ENCODE peak calls at places on chromosomes 11 and 22, in eight cellular contexts. V is NCI-H774; D is Panc1; J is NCI-H460; M is central memory CD4-positive, alpha-beta T cell; I is islet precursor cell; U is NCI-H1694 treated with DMSO at 0.1 percent for 48 hours; R is adrenal gland. B is an unnamed sample.

GRCh38 chr11:74696932-74697687 is 34.1 kb downstream of the CHRDL2 start:
- DNase-seq in V (no peak), D (no peak), J (no peak), M (no peak), I (peak), U (no peak), R (peak), B (no peak)

GRCh38 chr11:130781906-130782305 is 134.4 kb downstream of the SNX19 start:
- DNase-seq in V (no peak), D (no peak), J (no peak), M (no peak), I (no peak), U (no peak), R (peak), B (no peak)

GRCh38 chr11:61972112-61972795 is 4.8 kb upstream of the FTH1 start:
- DNase-seq in V (no peak), D (no peak), J (no peak), M (no peak), I (peak), U (no peak), R (no peak), B (no peak)

GRCh38 chr11:46066335-46066734 is 54.9 kb downstream of the PHF21A start:
- DNase-seq in V (no peak), D (no peak), J (no peak), M (no peak), I (no peak), U (no peak), R (no peak), B (no peak)

GRCh38 chr11:2533642-2534115 is 88.9 kb downstream of the KCNQ1 start:
- DNase-seq in V (no peak), D (peak), J (no peak), M (no peak), I (peak), U (no peak), R (peak), B (peak)

GRCh38 chr11:91984033-91984568 is 240.5 kb upstream of the FAT3 start:
- DNase-seq in V (no peak), D (no peak), J (no peak), M (no peak), I (no peak), U (no peak), R (no peak), B (no peak)

GRCh38 chr22:45246060-45246985 is 5.6 kb upstream of the KIAA0930 start:
- DNase-seq in V (no peak), D (peak), J (peak), M (no peak), I (peak), U (no peak), R (peak), B (no peak)

GRCh38 chr11:59221438-59221837 is 8.7 kb upstream of the MPEG1 start:
- DNase-seq in V (no peak), D (no peak), J (no peak), M (no peak), I (no peak), U (no peak), R (no peak), B (no peak)

GRCh38 chr11:5043385-5043784 is 2.9 kb upstream of the OR52J3 start:
- DNase-seq in V (no peak), D (no peak), J (no peak), M (no peak), I (no peak), U (no peak), R (no peak), B (no peak)

GRCh38 chr22:25120761-25121212 is 78.9 kb upstream of the CRYBB3 start:
- DNase-seq in V (no peak), D (no peak), J (no peak), M (no peak), I (peak), U (no peak), R (peak), B (no peak)

GRCh38 chr11:76824980-76825725 is 35.6 kb upstream of the ACER3 start:
- DNase-seq in V (no peak), D (no peak), J (no peak), M (no peak), I (peak), U (no peak), R (no peak), B (no peak)

GRCh38 chr11:124194696-124195418 is 11.7 kb downstream of the OR10D3 start:
- DNase-seq in V (peak), D (peak), J (peak), M (no peak), I (peak), U (peak), R (peak), B (peak)

GRCh38 chr11:62129610-62130497 is 6.0 kb downstream of the INCENP start:
- DNase-seq in V (no peak), D (no peak), J (no peak), M (no peak), I (peak), U (no peak), R (no peak), B (no peak)

GRCh38 chr11:124762624-124763155 is 600 bp upstream of the ESAM start:
- DNase-seq in V (peak), D (no peak), J (no peak), M (no peak), I (peak), U (no peak), R (no peak), B (no peak)

GRCh38 chr11:72821920-72822799 is 7.9 kb downstream of the ATG16L2 start:
- DNase-seq in V (peak), D (peak), J (no peak), M (peak), I (peak), U (peak), R (peak), B (peak)

GRCh38 chr11:46801694-46802093 is 44.4 kb downstream of the CKAP5 start:
- DNase-seq in V (no peak), D (no peak), J (no peak), M (no peak), I (no peak), U (no peak), R (no peak), B (no peak)

GRCh38 chr11:128324531-128325141 is 262.7 kb downstream of the ETS1 start:
- DNase-seq in V (no peak), D (no peak), J (no peak), M (peak), I (peak), U (no peak), R (no peak), B (peak)

GRCh38 chr11:123696183-123696582 is 41.8 kb upstream of the SCN3B start:
- DNase-seq in V (no peak), D (no peak), J (no peak), M (no peak), I (no peak), U (no peak), R (no peak), B (no peak)

GRCh38 chr11:3944198-3944597 is 88.7 kb downstream of the STIM1 start:
- DNase-seq in V (no peak), D (no peak), J (no peak), M (no peak), I (no peak), U (no peak), R (peak), B (no peak)

B was measured in stimulated activated naive CD8-positive, alpha-beta T cell treated with anti-CD3 and anti-CD28 coated beads, Interleukin-15, Interleukin-2, amounts not matched to agents 100 U/mL and 50 U/mL, for 24 hours.